ENCODE peak calls at places on chromosomes 2 and 18, in seven cellular contexts. One of them, this sample, is unnamed.

GRCh38 chr2:61575447-61575859 is 37.3 kb upstream of the XPO1 start:
- DNase-seq in ecto neural progenitor cell: no peak
- DNase-seq in amniotic stem cell: no peak
- DNase-seq in T follicular helper cell: no peak
- DNase-seq in SHP77: no peak
- DNase-seq in fibroblast of pulmonary artery: no peak
- DNase-seq in lower lobe of right lung: no peak
- DNase-seq in this sample: no peak

GRCh38 chr2:134173338-134174016 is 80.4 kb upstream of the MGAT5 start:
- DNase-seq in ecto neural progenitor cell: no peak
- DNase-seq in amniotic stem cell: no peak
- DNase-seq in T follicular helper cell: no peak
- DNase-seq in SHP77: peak
- DNase-seq in fibroblast of pulmonary artery: no peak
- DNase-seq in lower lobe of right lung: no peak
- DNase-seq in this sample: peak

GRCh38 chr2:207046642-207047213 is 107.4 kb downstream of the CPO start:
- DNase-seq in ecto neural progenitor cell: no peak
- DNase-seq in amniotic stem cell: no peak
- DNase-seq in T follicular helper cell: no peak
- DNase-seq in SHP77: no peak
- DNase-seq in fibroblast of pulmonary artery: peak
- DNase-seq in lower lobe of right lung: no peak
- DNase-seq in this sample: peak

GRCh38 chr2:79585701-79586428 is 73.0 kb downstream of the CTNNA2 start:
- DNase-seq in ecto neural progenitor cell: no peak
- DNase-seq in amniotic stem cell: no peak
- DNase-seq in T follicular helper cell: no peak
- DNase-seq in SHP77: peak
- DNase-seq in fibroblast of pulmonary artery: no peak
- DNase-seq in lower lobe of right lung: no peak
- DNase-seq in this sample: no peak

GRCh38 chr2:133255363-133255762 is 312.9 kb downstream of the NCKAP5 start:
- DNase-seq in ecto neural progenitor cell: no peak
- DNase-seq in amniotic stem cell: no peak
- DNase-seq in T follicular helper cell: no peak
- DNase-seq in SHP77: no peak
- DNase-seq in fibroblast of pulmonary artery: no peak
- DNase-seq in lower lobe of right lung: no peak
- DNase-seq in this sample: no peak

GRCh38 chr2:137348301-137348700 is 583.0 kb downstream of the THSD7B start:
- DNase-seq in ecto neural progenitor cell: no peak
- DNase-seq in amniotic stem cell: no peak
- DNase-seq in T follicular helper cell: no peak
- DNase-seq in SHP77: no peak
- DNase-seq in fibroblast of pulmonary artery: no peak
- DNase-seq in lower lobe of right lung: no peak
- DNase-seq in this sample: no peak

GRCh38 chr2:207530160-207531023 is 630 bp downstream of the CREB1 start:
- DNase-seq in ecto neural progenitor cell: peak
- DNase-seq in amniotic stem cell: no peak
- DNase-seq in T follicular helper cell: peak
- DNase-seq in SHP77: peak
- DNase-seq in fibroblast of pulmonary artery: peak
- DNase-seq in lower lobe of right lung: peak
- DNase-seq in this sample: peak

GRCh38 chr2:196112408-196113039 is 43.9 kb upstream of the DNAH7 start:
- DNase-seq in ecto neural progenitor cell: no peak
- DNase-seq in amniotic stem cell: no peak
- DNase-seq in T follicular helper cell: no peak
- DNase-seq in SHP77: no peak
- DNase-seq in fibroblast of pulmonary artery: peak
- DNase-seq in lower lobe of right lung: no peak
- DNase-seq in this sample: no peak

GRCh38 chr2:221370076-221370941 is 201.8 kb downstream of the EPHA4 start:
- DNase-seq in ecto neural progenitor cell: no peak
- DNase-seq in amniotic stem cell: no peak
- DNase-seq in T follicular helper cell: no peak
- DNase-seq in SHP77: no peak
- DNase-seq in fibroblast of pulmonary artery: no peak
- DNase-seq in lower lobe of right lung: no peak
- DNase-seq in this sample: no peak

GRCh38 chr2:85678384-85678783 is 10.4 kb upstream of the SFTPB start:
- DNase-seq in ecto neural progenitor cell: no peak
- DNase-seq in amniotic stem cell: no peak
- DNase-seq in T follicular helper cell: no peak
- DNase-seq in SHP77: no peak
- DNase-seq in fibroblast of pulmonary artery: no peak
- DNase-seq in lower lobe of right lung: no peak
- DNase-seq in this sample: no peak

GRCh38 chr2:37569986-37570688 is 101.3 kb downstream of the CDC42EP3 start:
- DNase-seq in ecto neural progenitor cell: no peak
- DNase-seq in amniotic stem cell: no peak
- DNase-seq in T follicular helper cell: no peak
- DNase-seq in SHP77: no peak
- DNase-seq in fibroblast of pulmonary artery: peak
- DNase-seq in lower lobe of right lung: no peak
- DNase-seq in this sample: no peak

GRCh38 chr2:150080115-150080514 is 407.4 kb downstream of the RND3 start:
- DNase-seq in ecto neural progenitor cell: no peak
- DNase-seq in amniotic stem cell: no peak
- DNase-seq in T follicular helper cell: no peak
- DNase-seq in SHP77: no peak
- DNase-seq in fibroblast of pulmonary artery: peak
- DNase-seq in lower lobe of right lung: no peak
- DNase-seq in this sample: no peak

GRCh38 chr18:75074196-75075015 is 134.5 kb downstream of the PTGR3 start:
- DNase-seq in ecto neural progenitor cell: no peak
- DNase-seq in amniotic stem cell: no peak
- DNase-seq in T follicular helper cell: no peak
- DNase-seq in SHP77: no peak
- DNase-seq in fibroblast of pulmonary artery: no peak
- DNase-seq in lower lobe of right lung: no peak
- DNase-seq in this sample: no peak

GRCh38 chr2:112751451-112752197 is 12.8 kb downstream of the CKAP2L start:
- DNase-seq in ecto neural progenitor cell: no peak
- DNase-seq in amniotic stem cell: no peak
- DNase-seq in T follicular helper cell: no peak
- DNase-seq in SHP77: no peak
- DNase-seq in fibroblast of pulmonary artery: no peak
- DNase-seq in lower lobe of right lung: no peak
- DNase-seq in this sample: no peak

GRCh38 chr2:147030966-147031760 is 813.7 kb upstream of the ACVR2A start:
- DNase-seq in ecto neural progenitor cell: no peak
- DNase-seq in amniotic stem cell: no peak
- DNase-seq in T follicular helper cell: no peak
- DNase-seq in SHP77: no peak
- DNase-seq in fibroblast of pulmonary artery: peak
- DNase-seq in lower lobe of right lung: no peak
- DNase-seq in this sample: no peak

GRCh38 chr2:233354971-233355574 is 779 bp downstream of the DGKD start:
- DNase-seq in ecto neural progenitor cell: no peak
- DNase-seq in amniotic stem cell: no peak
- DNase-seq in T follicular helper cell: no peak
- DNase-seq in SHP77: no peak
- DNase-seq in fibroblast of pulmonary artery: peak
- DNase-seq in lower lobe of right lung: peak
- DNase-seq in this sample: peak

GRCh38 chr2:179746982-179747381 is 114.4 kb downstream of the ZNF385B start:
- DNase-seq in ecto neural progenitor cell: no peak
- DNase-seq in amniotic stem cell: no peak
- DNase-seq in T follicular helper cell: no peak
- DNase-seq in SHP77: no peak
- DNase-seq in fibroblast of pulmonary artery: no peak
- DNase-seq in lower lobe of right lung: no peak
- DNase-seq in this sample: no peak

GRCh38 chr2:105576440-105577241 is 168.1 kb upstream of the NCK2 start:
- DNase-seq in ecto neural progenitor cell: peak
- DNase-seq in amniotic stem cell: peak
- DNase-seq in T follicular helper cell: no peak
- DNase-seq in SHP77: peak
- DNase-seq in fibroblast of pulmonary artery: peak
- DNase-seq in lower lobe of right lung: no peak
- DNase-seq in this sample: no peak

GRCh38 chr18:48674198-48674721 is 135.4 kb downstream of the CTIF start:
- DNase-seq in ecto neural progenitor cell: no peak
- DNase-seq in amniotic stem cell: no peak
- DNase-seq in T follicular helper cell: no peak
- DNase-seq in SHP77: no peak
- DNase-seq in fibroblast of pulmonary artery: peak
- DNase-seq in lower lobe of right lung: no peak
- DNase-seq in this sample: no peak

GRCh38 chr2:241102239-241102803 is at the start of gene MTERF4:
- DNase-seq in ecto neural progenitor cell: peak
- DNase-seq in amniotic stem cell: peak
- DNase-seq in T follicular helper cell: peak
- DNase-seq in SHP77: peak
- DNase-seq in fibroblast of pulmonary artery: peak
- DNase-seq in lower lobe of right lung: peak
- DNase-seq in this sample: peak

GRCh38 chr2:237995036-237995435 is 28.2 kb downstream of the UBE2F start:
- DNase-seq in ecto neural progenitor cell: no peak
- DNase-seq in amniotic stem cell: no peak
- DNase-seq in T follicular helper cell: no peak
- DNase-seq in SHP77: no peak
- DNase-seq in fibroblast of pulmonary artery: no peak
- DNase-seq in lower lobe of right lung: no peak
- DNase-seq in this sample: no peak

GRCh38 chr18:11810379-11810778 is 40.8 kb upstream of the CHMP1B start:
- DNase-seq in ecto neural progenitor cell: no peak
- DNase-seq in amniotic stem cell: no peak
- DNase-seq in T follicular helper cell: no peak
- DNase-seq in SHP77: no peak
- DNase-seq in fibroblast of pulmonary artery: no peak
- DNase-seq in lower lobe of right lung: no peak
- DNase-seq in this sample: no peak

GRCh38 chr2:181626671-181627070 is 30.2 kb downstream of the CERKL start:
- DNase-seq in ecto neural progenitor cell: no peak
- DNase-seq in amniotic stem cell: no peak
- DNase-seq in T follicular helper cell: no peak
- DNase-seq in SHP77: no peak
- DNase-seq in fibroblast of pulmonary artery: no peak
- DNase-seq in lower lobe of right lung: no peak
- DNase-seq in this sample: no peak

GRCh38 chr2:150619607-150620330 is 132.3 kb upstream of the RND3 start:
- DNase-seq in ecto neural progenitor cell: no peak
- DNase-seq in amniotic stem cell: no peak
- DNase-seq in T follicular helper cell: no peak
- DNase-seq in SHP77: no peak
- DNase-seq in fibroblast of pulmonary artery: peak
- DNase-seq in lower lobe of right lung: no peak
- DNase-seq in this sample: no peak

GRCh38 chr2:181458881-181459280 is 1.7 kb downstream of the ITGA4 start:
- DNase-seq in ecto neural progenitor cell: no peak
- DNase-seq in amniotic stem cell: no peak
- DNase-seq in T follicular helper cell: no peak
- DNase-seq in SHP77: no peak
- DNase-seq in fibroblast of pulmonary artery: no peak
- DNase-seq in lower lobe of right lung: no peak
- DNase-seq in this sample: no peak

GRCh38 chr2:120503793-120504571 is 158.0 kb downstream of the INHBB start:
- DNase-seq in ecto neural progenitor cell: no peak
- DNase-seq in amniotic stem cell: no peak
- DNase-seq in T follicular helper cell: no peak
- DNase-seq in SHP77: no peak
- DNase-seq in fibroblast of pulmonary artery: peak
- DNase-seq in lower lobe of right lung: no peak
- DNase-seq in this sample: peak

GRCh38 chr2:152335851-152336102 is 803 bp downstream of the FMNL2 start:
- DNase-seq in ecto neural progenitor cell: no peak
- DNase-seq in amniotic stem cell: no peak
- DNase-seq in T follicular helper cell: no peak
- DNase-seq in SHP77: no peak
- DNase-seq in fibroblast of pulmonary artery: no peak
- DNase-seq in lower lobe of right lung: peak
- DNase-seq in this sample: no peak

GRCh38 chr2:241750076-241750840 is 15.8 kb downstream of the D2HGDH start:
- DNase-seq in ecto neural progenitor cell: no peak
- DNase-seq in amniotic stem cell: no peak
- DNase-seq in T follicular helper cell: no peak
- DNase-seq in SHP77: no peak
- DNase-seq in fibroblast of pulmonary artery: no peak
- DNase-seq in lower lobe of right lung: no peak
- DNase-seq in this sample: no peak

GRCh38 chr2:74566423-74567085 is 12.0 kb downstream of the DOK1 start:
- DNase-seq in ecto neural progenitor cell: no peak
- DNase-seq in amniotic stem cell: peak
- DNase-seq in T follicular helper cell: no peak
- DNase-seq in SHP77: no peak
- DNase-seq in fibroblast of pulmonary artery: peak
- DNase-seq in lower lobe of right lung: no peak
- DNase-seq in this sample: no peak

GRCh38 chr18:46452820-46453219 is 204.2 kb downstream of the LOXHD1 start:
- DNase-seq in ecto neural progenitor cell: no peak
- DNase-seq in amniotic stem cell: no peak
- DNase-seq in T follicular helper cell: no peak
- DNase-seq in SHP77: peak
- DNase-seq in fibroblast of pulmonary artery: no peak
- DNase-seq in lower lobe of right lung: no peak
- DNase-seq in this sample: no peak

GRCh38 chr2:168568476-168569227 is 112.6 kb downstream of the CERS6 start:
- DNase-seq in ecto neural progenitor cell: no peak
- DNase-seq in amniotic stem cell: no peak
- DNase-seq in T follicular helper cell: no peak
- DNase-seq in SHP77: no peak
- DNase-seq in fibroblast of pulmonary artery: no peak
- DNase-seq in lower lobe of right lung: no peak
- DNase-seq in this sample: no peak

GRCh38 chr18:51525453-51526225 is 328.2 kb upstream of the MEX3C start:
- DNase-seq in ecto neural progenitor cell: no peak
- DNase-seq in amniotic stem cell: no peak
- DNase-seq in T follicular helper cell: no peak
- DNase-seq in SHP77: no peak
- DNase-seq in fibroblast of pulmonary artery: no peak
- DNase-seq in lower lobe of right lung: no peak
- DNase-seq in this sample: no peak

GRCh38 chr18:14976736-14977430 is 228.9 kb downstream of the ANKRD30B start:
- DNase-seq in ecto neural progenitor cell: no peak
- DNase-seq in amniotic stem cell: no peak
- DNase-seq in T follicular helper cell: no peak
- DNase-seq in SHP77: no peak
- DNase-seq in fibroblast of pulmonary artery: no peak
- DNase-seq in lower lobe of right lung: no peak
- DNase-seq in this sample: no peak

GRCh38 chr2:8997108-8997507 is 6.4 kb downstream of the MBOAT2 start:
- DNase-seq in ecto neural progenitor cell: no peak
- DNase-seq in amniotic stem cell: no peak
- DNase-seq in T follicular helper cell: no peak
- DNase-seq in SHP77: no peak
- DNase-seq in fibroblast of pulmonary artery: no peak
- DNase-seq in lower lobe of right lung: no peak
- DNase-seq in this sample: no peak

GRCh38 chr2:29187926-29188325 is 72.7 kb downstream of the CLIP4 start:
- DNase-seq in ecto neural progenitor cell: no peak
- DNase-seq in amniotic stem cell: no peak
- DNase-seq in T follicular helper cell: no peak
- DNase-seq in SHP77: no peak
- DNase-seq in fibroblast of pulmonary artery: no peak
- DNase-seq in lower lobe of right lung: no peak
- DNase-seq in this sample: no peak

GRCh38 chr2:129849559-129850160 is 129.8 kb upstream of the RAB6C start:
- DNase-seq in ecto neural progenitor cell: no peak
- DNase-seq in amniotic stem cell: peak
- DNase-seq in T follicular helper cell: no peak
- DNase-seq in SHP77: peak
- DNase-seq in fibroblast of pulmonary artery: peak
- DNase-seq in lower lobe of right lung: no peak
- DNase-seq in this sample: no peak

GRCh38 chr2:18837233-18837632 is 247.9 kb upstream of the NT5C1B start:
- DNase-seq in ecto neural progenitor cell: no peak
- DNase-seq in amniotic stem cell: no peak
- DNase-seq in T follicular helper cell: no peak
- DNase-seq in SHP77: no peak
- DNase-seq in fibroblast of pulmonary artery: no peak
- DNase-seq in lower lobe of right lung: no peak
- DNase-seq in this sample: no peak

GRCh38 chr2:237190958-237191692 is 105.4 kb downstream of the COPS8 start:
- DNase-seq in ecto neural progenitor cell: peak
- DNase-seq in amniotic stem cell: no peak
- DNase-seq in T follicular helper cell: no peak
- DNase-seq in SHP77: no peak
- DNase-seq in fibroblast of pulmonary artery: no peak
- DNase-seq in lower lobe of right lung: no peak
- DNase-seq in this sample: no peak

This sample was measured in NCI-H510A.